ENCODE peak calls at places on chromosomes 2 and 18, in six cellular contexts. V, O, K, F, R and C are unnamed samples.

GRCh38 chr2:176814740-176815367 is 397.7 kb upstream of the HNRNPA3 start:
- DNase-seq in F (peak; percentile 40), O (peak; percentile 23), R (peak; percentile 52), V (no peak), K (peak; percentile 23), C (no peak)

GRCh38 chr2:61993422-61994024 is 88.0 kb downstream of the COMMD1 start:
- DNase-seq in O (peak; percentile 68), F (peak; percentile 19), K (peak; percentile 76), V (no peak), R (peak; percentile 75), C (no peak)

GRCh38 chr2:220076734-220077133 is 449.3 kb downstream of the SLC4A3 start:
- DNase-seq in O (peak; percentile 69), R (no peak), F (no peak), V (no peak), K (peak; percentile 96), C (peak; percentile 77)

GRCh38 chr18:38690626-38691025 is 1125.0 kb upstream of the CELF4 start:
- DNase-seq in R (no peak), K (no peak), V (no peak), F (no peak), O (no peak), C (no peak)

GRCh38 chr2:233974530-233975071 is 57.4 kb downstream of the TRPM8 start:
- DNase-seq in O (peak; percentile 86), V (no peak), F (no peak), K (peak; percentile 98), R (no peak), C (no peak)

GRCh38 chr2:136068828-136069227 is 49.1 kb downstream of the CXCR4 start:
- DNase-seq in V (no peak), F (no peak), R (peak; percentile 26), K (no peak), O (no peak), C (no peak)

GRCh38 chr18:36786686-36787085 is 42.1 kb downstream of the TPGS2 start:
- DNase-seq in V (peak; percentile 89), K (peak; percentile 73), R (no peak), F (no peak), O (peak; percentile 87), C (peak; percentile 78)

GRCh38 chr18:57561728-57562423 is 24.6 kb downstream of the FECH start:
- DNase-seq in R (peak; percentile 66), K (peak; percentile 76), V (no peak), O (peak; percentile 67), F (peak; percentile 52), C (no peak)

GRCh38 chr2:133605031-133605773 is 36.9 kb upstream of the NCKAP5 start:
- DNase-seq in O (no peak), V (no peak), R (no peak), K (no peak), F (no peak), C (no peak)

GRCh38 chr2:65991864-65992554 is 442.9 kb upstream of the MEIS1 start:
- DNase-seq in R (no peak), V (no peak), O (no peak), F (no peak), K (no peak), C (no peak)

GRCh38 chr2:159684796-159685195 is 27.5 kb upstream of the MARCHF7 start:
- DNase-seq in R (no peak), V (no peak), F (no peak), K (peak; percentile 78), O (peak; percentile 57), C (no peak)

GRCh38 chr2:172745636-172746035 is 10.0 kb downstream of the RAPGEF4 start:
- DNase-seq in V (no peak), R (no peak), O (no peak), K (peak; percentile 59), F (no peak), C (no peak)

GRCh38 chr2:74011246-74011645 is 26.5 kb downstream of the TET3 start:
- DNase-seq in R (no peak), F (no peak), O (no peak), V (no peak), K (no peak), C (no peak)

GRCh38 chr2:74007120-74007519 is 22.4 kb downstream of the TET3 start:
- DNase-seq in K (peak; percentile 79), O (peak; percentile 37), R (no peak), V (no peak), F (no peak), C (no peak)

GRCh38 chr2:74008761-74009395 is 24.2 kb downstream of the TET3 start:
- DNase-seq in V (no peak), O (peak; percentile 22), R (no peak), F (no peak), K (peak; percentile 63), C (no peak)

GRCh38 chr2:74010087-74010541 is 25.4 kb downstream of the TET3 start:
- DNase-seq in V (no peak), O (peak; percentile 48), K (peak; percentile 24), F (no peak), R (no peak), C (no peak)

GRCh38 chr2:74009577-74009976 is 24.9 kb downstream of the TET3 start:
- DNase-seq in R (no peak), V (no peak), F (no peak), K (no peak), O (no peak), C (no peak)
- H3K4me3 ChIP-seq in R (no peak overlapping the region), V (no peak overlapping the region), F (no peak overlapping the region), K (no peak overlapping the region), O (no peak overlapping the region), C (no peak overlapping the region)

GRCh38 chr2:151114934-151115333 is 146.7 kb downstream of the RBM43 start:
- DNase-seq in F (no peak), O (peak; percentile 2), V (no peak), R (no peak), K (peak; percentile 21), C (no peak)

GRCh38 chr2:151118269-151118668 is 143.4 kb downstream of the RBM43 start:
- DNase-seq in V (no peak), R (no peak), F (no peak), K (no peak), O (no peak), C (no peak)

GRCh38 chr2:151119377-151119776 is 142.3 kb downstream of the RBM43 start:
- DNase-seq in F (no peak), V (no peak), O (no peak), K (no peak), R (no peak), C (no peak)

GRCh38 chr2:151120016-151120415 is 141.6 kb downstream of the RBM43 start:
- DNase-seq in V (no peak), R (no peak), K (no peak), F (no peak), O (no peak), C (no peak)
- H3K4me3 ChIP-seq in V (no peak overlapping the region), R (no peak overlapping the region), K (no peak overlapping the region), F (no peak overlapping the region), O (no peak overlapping the region), C (no peak overlapping the region)

DNA sequence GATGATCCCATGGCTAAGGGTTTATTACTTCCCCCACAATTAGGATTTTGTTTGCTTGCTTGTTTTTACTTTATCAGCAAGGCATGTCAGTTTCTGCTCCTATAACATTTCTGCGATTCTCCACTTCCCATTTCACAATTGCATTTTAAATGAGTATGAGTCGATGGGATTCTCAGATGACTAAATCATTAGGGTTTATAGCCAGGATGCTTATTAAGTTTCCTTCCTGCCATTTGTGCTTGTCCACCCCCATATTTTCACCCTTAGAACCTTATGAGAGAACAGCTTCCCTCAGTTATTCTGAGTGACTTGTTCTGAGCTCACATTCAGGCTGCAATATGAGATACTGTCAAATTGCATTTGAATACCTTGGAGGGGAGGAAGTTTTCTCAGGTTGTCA is 37.9 kb upstream of the C1GALT1C1L start:
- DNase-seq in K (peak; percentile 86), R (no peak), V (no peak), F (no peak), O (peak; percentile 45), C (no peak)
- H3K4me3 ChIP-seq in K (no peak overlapping the region), R (no peak overlapping the region), V (no peak overlapping the region), F (no peak overlapping the region), O (no peak overlapping the region), C (no peak overlapping the region)

GRCh38 chr2:70085711-70086277 is 1.5 kb upstream of the PCBP1 start:
- DNase-seq in O (no peak), R (peak; percentile 38), V (no peak), F (peak; percentile 54), K (no peak), C (peak; percentile 17)

GRCh38 chr2:70086278-70086837 is 919 bp upstream of the PCBP1 start:
- DNase-seq in O (peak; percentile 89), V (peak; percentile 91), R (peak; percentile 92), F (peak; percentile 95), K (peak; percentile 83), C (peak; percentile 85)

GRCh38 chr2:70083344-70084156 is 3.7 kb upstream of the PCBP1 start:
- DNase-seq in R (peak; percentile 83), V (no peak), F (no peak), K (peak; percentile 37), O (no peak), C (peak; percentile 37)

GRCh38 chr2:70086838-70087702 is at the start of gene PCBP1:
- DNase-seq in V (peak; percentile 99), K (peak; percentile 97), F (peak; percentile 98), O (peak; percentile 98), R (peak; percentile 98), C (peak; percentile 97)

GRCh38 chr2:70084973-70085710 is 2.1 kb upstream of the PCBP1 start:
- DNase-seq in O (no peak), K (no peak), V (no peak), F (peak; percentile 72), R (peak; percentile 89), C (peak; percentile 71)
- H3K4me3 ChIP-seq in O (no peak overlapping the region), K (no peak overlapping the region), V (peak overlapping the region; percentile 13), F (peak overlapping the region; percentile 86), R (peak overlapping the region; percentile 86), C (peak overlapping the region; percentile 95)

DNA sequence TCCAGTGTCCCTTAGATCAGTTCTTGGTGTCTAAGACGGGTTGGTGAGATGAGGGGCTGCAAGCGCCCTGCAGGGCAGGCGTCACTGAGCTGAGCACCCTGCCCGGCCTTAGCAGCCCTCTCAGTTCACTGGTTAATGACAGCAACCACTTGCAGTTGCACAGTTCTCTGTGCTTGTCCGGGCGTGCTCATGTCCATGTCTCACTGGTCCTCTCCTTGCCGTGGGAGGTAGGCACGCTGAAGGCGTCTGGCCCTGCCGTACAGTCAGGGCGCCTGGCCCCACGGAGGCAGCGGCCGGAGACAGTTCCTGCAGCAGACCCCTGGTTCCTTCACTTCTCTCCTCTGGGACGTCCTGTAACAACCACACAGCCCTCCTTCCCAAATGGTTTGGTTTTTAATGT is 75.3 kb downstream of the ARHGEF4 start:
- DNase-seq in R (no peak), O (no peak), K (no peak), V (no peak), F (no peak), C (no peak)
- H3K4me3 ChIP-seq in R (no peak overlapping the region), O (no peak overlapping the region), K (no peak overlapping the region), V (no peak overlapping the region), F (no peak overlapping the region), C (no peak overlapping the region)

DNA sequence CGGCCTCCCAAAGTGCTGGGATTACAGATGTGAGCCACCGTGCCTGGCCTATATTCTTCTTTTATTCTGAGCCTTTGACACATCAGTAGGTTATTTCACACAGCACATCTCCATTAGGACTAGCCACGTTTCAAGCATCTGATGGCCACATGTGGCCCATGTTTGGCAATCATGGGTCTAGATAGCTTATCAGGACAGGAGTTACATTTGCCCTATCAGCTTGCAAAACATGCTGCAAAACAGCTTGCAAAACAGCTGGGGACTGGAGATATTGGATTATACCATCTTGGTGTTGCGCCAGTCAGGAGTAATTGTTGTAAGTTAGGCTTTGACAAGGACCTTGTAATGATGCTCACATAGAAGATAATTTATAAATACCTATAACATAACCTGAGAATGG is 94.9 kb downstream of the GBX2 start:
- DNase-seq in K (peak; percentile 57), R (no peak), O (no peak), F (no peak), V (no peak), C (no peak)
- H3K4me3 ChIP-seq in K (no peak overlapping the region), R (no peak overlapping the region), O (no peak overlapping the region), F (no peak overlapping the region), V (no peak overlapping the region), C (no peak overlapping the region)

GRCh38 chr2:127078028-127078427 is 28.9 kb downstream of the BIN1 start:
- DNase-seq in V (no peak), K (no peak), R (no peak), O (no peak), F (no peak), C (no peak)
- H3K4me3 ChIP-seq in V (no peak overlapping the region), K (no peak overlapping the region), R (no peak overlapping the region), O (no peak overlapping the region), F (no peak overlapping the region), C (no peak overlapping the region)